ENCODE peak calls at places on chromosomes 1 and 21, in six cellular contexts. S, U, K, A, T and F are unnamed samples.

GRCh38 chr1:40092811-40093617 is 4.0 kb downstream of the PPT1 start:
- DNase-seq in S (no peak), U (no peak), K (no peak), A (no peak), T (no peak), F (no peak)

GRCh38 chr1:159172599-159173291 is 1.3 kb downstream of the CADM3 start:
- DNase-seq in S (no peak), U (no peak), K (peak; percentile 80), A (peak; percentile 18), T (no peak), F (no peak)

GRCh38 chr21:45386336-45386727 is 18.6 kb upstream of the COL18A1 start:
- DNase-seq in S (no peak), U (no peak), K (no peak), A (peak; percentile 2), T (no peak), F (no peak)

GRCh38 chr1:65359888-65360287 is 50.5 kb downstream of the DNAJC6 start:
- DNase-seq in S (no peak), U (no peak), K (no peak), A (no peak), T (no peak), F (no peak)

GRCh38 chr1:183812686-183813569 is 8.0 kb downstream of the RGL1 start:
- DNase-seq in S (no peak), U (no peak), K (peak; percentile 96), A (no peak), T (no peak), F (no peak)

GRCh38 chr21:42663200-42663483 is 9.7 kb downstream of the PDE9A start:
- DNase-seq in S (no peak), U (no peak), K (no peak), A (no peak), T (no peak), F (no peak)

GRCh38 chr1:206419250-206419649 is 51.0 kb upstream of the IKBKE start:
- DNase-seq in S (no peak), U (no peak), K (peak; percentile 12), A (no peak), T (no peak), F (peak; percentile 64)

GRCh38 chr1:18486195-18486594 is 5.5 kb downstream of the KLHDC7A start:
- DNase-seq in S (no peak), U (no peak), K (peak; percentile 67), A (no peak), T (no peak), F (no peak)

GRCh38 chr1:234154320-234155251 is 218.7 kb upstream of the COA6 start:
- DNase-seq in S (peak; percentile 70), U (peak; percentile 65), K (peak; percentile 95), A (no peak), T (no peak), F (peak; percentile 61)

GRCh38 chr1:197388801-197389200 is 120.7 kb downstream of the CRB1 start:
- DNase-seq in S (no peak), U (no peak), K (no peak), A (no peak), T (no peak), F (no peak)

GRCh38 chr1:32903991-32904776 is 3.0 kb upstream of the TMEM54 start:
- DNase-seq in S (no peak), U (no peak), K (no peak), A (no peak), T (no peak), F (no peak)
- H3K27ac ChIP-seq in S (no peak overlapping the region), U (no peak overlapping the region), K (no peak overlapping the region), A (no peak overlapping the region), T (no peak overlapping the region), F (no peak overlapping the region)

GRCh38 chr1:119006406-119007279 is 18.5 kb upstream of the TBX15 start:
- DNase-seq in S (no peak), U (no peak), K (no peak), A (no peak), T (no peak), F (no peak)

GRCh38 chr1:119007672-119008482 is 19.7 kb upstream of the TBX15 start:
- DNase-seq in S (no peak), U (no peak), K (peak; percentile 51), A (no peak), T (no peak), F (no peak)

GRCh38 chr1:119005870-119006405 is 17.8 kb upstream of the TBX15 start:
- DNase-seq in S (no peak), U (no peak), K (no peak), A (no peak), T (no peak), F (no peak)

GRCh38 chr1:119008483-119009299 is 20.5 kb upstream of the TBX15 start:
- DNase-seq in S (peak; percentile 7), U (peak; percentile 52), K (peak; percentile 84), A (peak; percentile 42), T (no peak), F (no peak)

DNA sequence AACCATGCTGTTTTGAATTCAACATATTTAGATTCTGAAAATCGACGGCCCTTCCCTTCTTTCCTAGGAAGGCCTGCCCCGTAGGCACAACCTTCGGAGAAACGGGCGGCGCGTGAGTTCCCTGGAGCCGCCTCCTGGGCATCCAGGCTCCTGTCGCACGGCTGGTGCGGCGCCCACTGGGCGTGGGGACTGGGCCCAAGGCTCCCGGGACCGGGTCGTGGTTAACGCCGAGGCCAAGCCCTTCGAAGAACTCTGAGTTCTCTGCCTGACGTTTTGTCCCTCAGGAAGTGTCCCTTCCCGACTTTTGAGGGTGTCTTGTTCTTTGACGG is 19.2 kb upstream of the TBX15 start:
- DNase-seq in S (no peak), U (no peak), K (no peak), A (no peak), T (no peak), F (no peak)
- H3K27ac ChIP-seq in S (no peak overlapping the region), U (no peak overlapping the region), K (no peak overlapping the region), A (no peak overlapping the region), T (no peak overlapping the region), F (no peak overlapping the region)

GRCh38 chr1:2317230-2318065 is 73.9 kb downstream of the MORN1 start:
- DNase-seq in S (no peak), U (no peak), K (no peak), A (no peak), T (no peak), F (no peak)
- H3K27ac ChIP-seq in S (no peak overlapping the region), U (no peak overlapping the region), K (no peak overlapping the region), A (peak overlapping the region; percentile 28), T (peak overlapping the region; percentile 75), F (no peak overlapping the region)

GRCh38 chr1:15007368-15007767 is 146.2 kb upstream of the TMEM51 start:
- DNase-seq in S (no peak), U (no peak), K (no peak), A (no peak), T (no peak), F (no peak)

GRCh38 chr1:15011160-15011559 is 142.4 kb upstream of the TMEM51 start:
- DNase-seq in S (no peak), U (no peak), K (no peak), A (no peak), T (no peak), F (no peak)

GRCh38 chr1:15008783-15009709 is 144.5 kb upstream of the TMEM51 start:
- DNase-seq in S (no peak), U (no peak), K (no peak), A (no peak), T (no peak), F (no peak)

GRCh38 chr1:15005116-15005515 is 148.4 kb upstream of the TMEM51 start:
- DNase-seq in S (no peak), U (no peak), K (no peak), A (no peak), T (no peak), F (no peak)

GRCh38 chr1:15007842-15008241 is 145.7 kb upstream of the TMEM51 start:
- DNase-seq in S (no peak), U (no peak), K (no peak), A (no peak), T (no peak), F (no peak)
- H3K27ac ChIP-seq in S (no peak overlapping the region), U (no peak overlapping the region), K (no peak overlapping the region), A (peak overlapping the region; percentile 53), T (peak overlapping the region; percentile 57), F (no peak overlapping the region)